ENCODE peak calls at places on chromosomes 3 and 15, in six cellular contexts. One of them, this sample, is unnamed.
A peak's percentile ranks its signal among the peaks of the same experiment; 100 is the strongest.

GRCh38 chr3:112730210-112730609 is 89.3 kb upstream of the CCDC80 start:
- DNase-seq in Peyer's patch: no peak
- DNase-seq in transverse colon: no peak
- DNase-seq in right atrium auricular region: no peak
- DNase-seq in HFF-Myc: no peak
- DNase-seq in fibroblast of pulmonary artery: peak; percentile 11
- DNase-seq in this sample: no peak

GRCh38 chr3:8713901-8714759 is 19.5 kb upstream of the CAV3 start:
- DNase-seq in Peyer's patch: no peak
- DNase-seq in fibroblast of pulmonary artery: peak; percentile 7
- DNase-seq in right atrium auricular region: no peak
- DNase-seq in transverse colon: no peak
- DNase-seq in HFF-Myc: no peak
- DNase-seq in this sample: no peak

GRCh38 chr3:56005196-56005805 is 463.0 kb downstream of the ERC2 start:
- DNase-seq in right atrium auricular region: no peak
- DNase-seq in HFF-Myc: no peak
- DNase-seq in fibroblast of pulmonary artery: no peak
- DNase-seq in transverse colon: no peak
- DNase-seq in Peyer's patch: no peak
- DNase-seq in this sample: no peak

GRCh38 chr15:89352476-89352875 is 17.9 kb upstream of the POLG start:
- DNase-seq in right atrium auricular region: no peak
- DNase-seq in fibroblast of pulmonary artery: no peak
- DNase-seq in Peyer's patch: no peak
- DNase-seq in transverse colon: no peak
- DNase-seq in HFF-Myc: no peak
- DNase-seq in this sample: no peak

GRCh38 chr3:39810647-39811161 is 1.3 kb downstream of the MYRIP start:
- DNase-seq in right atrium auricular region: no peak
- DNase-seq in Peyer's patch: no peak
- DNase-seq in transverse colon: no peak
- DNase-seq in HFF-Myc: no peak
- DNase-seq in fibroblast of pulmonary artery: no peak
- DNase-seq in this sample: no peak

GRCh38 chr15:58401276-58401675 is 30.5 kb upstream of the LIPC start:
- DNase-seq in Peyer's patch: no peak
- DNase-seq in fibroblast of pulmonary artery: no peak
- DNase-seq in transverse colon: no peak
- DNase-seq in right atrium auricular region: no peak
- DNase-seq in HFF-Myc: no peak
- DNase-seq in this sample: no peak

GRCh38 chr3:157071744-157072525 is 88.0 kb downstream of the CCNL1 start:
- DNase-seq in HFF-Myc: no peak
- DNase-seq in right atrium auricular region: no peak
- DNase-seq in transverse colon: no peak
- DNase-seq in fibroblast of pulmonary artery: no peak
- DNase-seq in Peyer's patch: no peak
- DNase-seq in this sample: no peak

GRCh38 chr15:88664151-88664778 is 25.4 kb downstream of the ISG20 start:
- DNase-seq in Peyer's patch: no peak
- DNase-seq in right atrium auricular region: peak; percentile 50
- DNase-seq in transverse colon: no peak
- DNase-seq in fibroblast of pulmonary artery: no peak
- DNase-seq in HFF-Myc: no peak
- DNase-seq in this sample: peak; percentile 55

GRCh38 chr3:179811321-179812095 is 158.7 kb downstream of the USP13 start:
- DNase-seq in right atrium auricular region: no peak
- DNase-seq in transverse colon: peak; percentile 12
- DNase-seq in HFF-Myc: peak; percentile 50
- DNase-seq in Peyer's patch: no peak
- DNase-seq in fibroblast of pulmonary artery: peak; percentile 77
- DNase-seq in this sample: peak; percentile 12
- TF ChIP-seq CTCF in right atrium auricular region: peak; percentile 71
- TF ChIP-seq CTCF in transverse colon: peak; percentile 34
- TF ChIP-seq CTCF in HFF-Myc: peak; percentile 64
- TF ChIP-seq CTCF in Peyer's patch: no peak
- TF ChIP-seq CTCF in fibroblast of pulmonary artery: peak; percentile 76
- TF ChIP-seq CTCF in this sample: no peak

GRCh38 chr3:89049119-89049518 is 58.3 kb upstream of the EPHA3 start:
- DNase-seq in Peyer's patch: no peak
- DNase-seq in transverse colon: no peak
- DNase-seq in right atrium auricular region: no peak
- DNase-seq in HFF-Myc: no peak
- DNase-seq in fibroblast of pulmonary artery: no peak
- DNase-seq in this sample: no peak
- TF ChIP-seq CTCF in Peyer's patch: no peak
- TF ChIP-seq CTCF in transverse colon: no peak
- TF ChIP-seq CTCF in right atrium auricular region: no peak
- TF ChIP-seq CTCF in HFF-Myc: peak; percentile 29
- TF ChIP-seq CTCF in fibroblast of pulmonary artery: no peak
- TF ChIP-seq CTCF in this sample: no peak

GRCh38 chr3:173785004-173785403 is 387.5 kb downstream of the NLGN1 start:
- DNase-seq in Peyer's patch: no peak
- DNase-seq in transverse colon: no peak
- DNase-seq in fibroblast of pulmonary artery: no peak
- DNase-seq in right atrium auricular region: no peak
- DNase-seq in HFF-Myc: no peak
- DNase-seq in this sample: no peak
- TF ChIP-seq CTCF in Peyer's patch: no peak
- TF ChIP-seq CTCF in transverse colon: no peak
- TF ChIP-seq CTCF in fibroblast of pulmonary artery: no peak
- TF ChIP-seq CTCF in right atrium auricular region: no peak
- TF ChIP-seq CTCF in HFF-Myc: peak; percentile 10
- TF ChIP-seq CTCF in this sample: no peak

GRCh38 chr15:28901587-28901980 is 15.8 kb downstream of the APBA2 start:
- DNase-seq in HFF-Myc: no peak
- DNase-seq in right atrium auricular region: no peak
- DNase-seq in fibroblast of pulmonary artery: no peak
- DNase-seq in transverse colon: no peak
- DNase-seq in Peyer's patch: no peak
- DNase-seq in this sample: peak; percentile 30

GRCh38 chr15:28900892-28901586 is 15.3 kb downstream of the APBA2 start:
- DNase-seq in Peyer's patch: no peak
- DNase-seq in HFF-Myc: no peak
- DNase-seq in right atrium auricular region: no peak
- DNase-seq in transverse colon: no peak
- DNase-seq in fibroblast of pulmonary artery: no peak
- DNase-seq in this sample: no peak

GRCh38 chr15:28903555-28903954 is 17.8 kb downstream of the APBA2 start:
- DNase-seq in HFF-Myc: no peak
- DNase-seq in fibroblast of pulmonary artery: no peak
- DNase-seq in Peyer's patch: peak; percentile 15
- DNase-seq in transverse colon: no peak
- DNase-seq in right atrium auricular region: no peak
- DNase-seq in this sample: no peak

GRCh38 chr15:28902856-28903255 is 17.1 kb downstream of the APBA2 start:
- DNase-seq in transverse colon: no peak
- DNase-seq in HFF-Myc: no peak
- DNase-seq in fibroblast of pulmonary artery: no peak
- DNase-seq in Peyer's patch: no peak
- DNase-seq in right atrium auricular region: no peak
- DNase-seq in this sample: no peak

GRCh38 chr15:28901987-28902745 is 16.4 kb downstream of the APBA2 start:
- DNase-seq in transverse colon: no peak
- DNase-seq in right atrium auricular region: no peak
- DNase-seq in Peyer's patch: no peak
- DNase-seq in fibroblast of pulmonary artery: no peak
- DNase-seq in HFF-Myc: no peak
- DNase-seq in this sample: no peak
- TF ChIP-seq CTCF in transverse colon: no peak
- TF ChIP-seq CTCF in right atrium auricular region: no peak
- TF ChIP-seq CTCF in Peyer's patch: no peak
- TF ChIP-seq CTCF in fibroblast of pulmonary artery: peak; percentile 23
- TF ChIP-seq CTCF in HFF-Myc: peak; percentile 25
- TF ChIP-seq CTCF in this sample: no peak

GRCh38 chr3:129938140-129938930 is 36.2 kb upstream of the TRH start:
- DNase-seq in fibroblast of pulmonary artery: no peak
- DNase-seq in Peyer's patch: peak; percentile 15
- DNase-seq in HFF-Myc: no peak
- DNase-seq in transverse colon: no peak
- DNase-seq in right atrium auricular region: no peak
- DNase-seq in this sample: no peak
- TF ChIP-seq CTCF in fibroblast of pulmonary artery: peak; percentile 10
- TF ChIP-seq CTCF in Peyer's patch: no peak
- TF ChIP-seq CTCF in HFF-Myc: peak; percentile 3
- TF ChIP-seq CTCF in transverse colon: no peak
- TF ChIP-seq CTCF in right atrium auricular region: no peak
- TF ChIP-seq CTCF in this sample: no peak

GRCh38 chr3:115989927-115990326 is 366.6 kb downstream of the GAP43 start:
- DNase-seq in fibroblast of pulmonary artery: no peak
- DNase-seq in HFF-Myc: no peak
- DNase-seq in right atrium auricular region: no peak
- DNase-seq in Peyer's patch: no peak
- DNase-seq in transverse colon: no peak
- DNase-seq in this sample: no peak

GRCh38 chr3:115982121-115982520 is 358.8 kb downstream of the GAP43 start:
- DNase-seq in transverse colon: no peak
- DNase-seq in right atrium auricular region: no peak
- DNase-seq in HFF-Myc: no peak
- DNase-seq in Peyer's patch: no peak
- DNase-seq in fibroblast of pulmonary artery: no peak
- DNase-seq in this sample: no peak

GRCh38 chr3:115990669-115991068 is 367.4 kb downstream of the GAP43 start:
- DNase-seq in HFF-Myc: no peak
- DNase-seq in right atrium auricular region: no peak
- DNase-seq in fibroblast of pulmonary artery: no peak
- DNase-seq in Peyer's patch: no peak
- DNase-seq in transverse colon: no peak
- DNase-seq in this sample: no peak

GRCh38 chr3:115982629-115983028 is 359.3 kb downstream of the GAP43 start:
- DNase-seq in HFF-Myc: no peak
- DNase-seq in Peyer's patch: no peak
- DNase-seq in right atrium auricular region: no peak
- DNase-seq in fibroblast of pulmonary artery: no peak
- DNase-seq in transverse colon: no peak
- DNase-seq in this sample: no peak

DNA sequence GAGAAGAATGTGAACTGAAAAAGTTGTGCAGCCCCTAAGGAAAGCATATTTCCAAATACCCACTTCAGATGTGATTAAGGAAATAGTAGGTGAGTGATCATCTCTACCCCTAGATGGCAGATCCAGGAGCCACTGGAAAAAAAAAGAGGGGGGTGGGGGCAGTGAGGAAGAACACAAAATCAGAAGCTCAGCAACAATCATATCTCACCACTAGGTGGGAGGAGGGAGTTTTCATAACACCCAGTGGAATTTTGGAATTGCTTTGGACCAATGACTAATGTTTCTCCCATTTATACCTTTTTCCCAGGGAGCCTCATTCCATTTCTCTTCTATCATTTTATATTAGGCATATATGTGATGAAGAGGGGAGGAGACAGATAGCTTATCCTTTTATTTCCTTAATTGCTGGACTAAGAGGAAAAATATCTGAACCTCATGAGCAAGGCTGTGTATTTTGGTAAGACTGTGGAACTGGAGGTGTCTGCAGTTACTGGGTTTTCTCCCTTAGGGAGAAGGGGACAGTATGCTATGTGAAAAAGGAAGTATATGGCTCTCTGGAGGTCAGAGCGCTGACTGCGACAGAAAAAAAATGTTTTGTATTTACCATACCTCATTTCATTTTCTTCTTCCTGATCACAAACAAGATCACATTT is 363.4 kb downstream of the GAP43 start:
- DNase-seq in Peyer's patch: no peak
- DNase-seq in transverse colon: no peak
- DNase-seq in HFF-Myc: no peak
- DNase-seq in right atrium auricular region: no peak
- DNase-seq in fibroblast of pulmonary artery: peak; percentile 51
- DNase-seq in this sample: no peak
- TF ChIP-seq CTCF in Peyer's patch: no peak
- TF ChIP-seq CTCF in transverse colon: peak; percentile 14
- TF ChIP-seq CTCF in HFF-Myc: peak; percentile 40
- TF ChIP-seq CTCF in right atrium auricular region: no peak
- TF ChIP-seq CTCF in fibroblast of pulmonary artery: peak; percentile 50
- TF ChIP-seq CTCF in this sample: no peak

GRCh38 chr15:63915888-63916731 is 82.4 kb upstream of the HERC1 start:
- DNase-seq in HFF-Myc: no peak
- DNase-seq in right atrium auricular region: no peak
- DNase-seq in Peyer's patch: no peak
- DNase-seq in fibroblast of pulmonary artery: peak; percentile 49
- DNase-seq in transverse colon: no peak
- DNase-seq in this sample: peak; percentile 57
- TF ChIP-seq CTCF in HFF-Myc: peak; percentile 38
- TF ChIP-seq CTCF in right atrium auricular region: peak; percentile 62
- TF ChIP-seq CTCF in Peyer's patch: no peak
- TF ChIP-seq CTCF in fibroblast of pulmonary artery: peak; percentile 57
- TF ChIP-seq CTCF in transverse colon: no peak
- TF ChIP-seq CTCF in this sample: peak; percentile 52

This sample was measured in thyroid gland.